ENCODE peak calls at places on chromosomes 7 and 10, in five cellular contexts. F is HL-60, A is GM12865, I is pancreas, J is astrocyte. K is an unnamed sample.

GRCh38 chr10:69895759-69896158 is 94.1 kb downstream of the COL13A1 start:
- DNase-seq in F (no peak), A (no peak), I (no peak), J (peak), K (no peak)

GRCh38 chr7:81447351-81447952 is 322.4 kb downstream of the HGF start:
- DNase-seq in F (peak), A (peak), I (no peak), J (peak), K (no peak)

GRCh38 chr10:97886264-97886663 is 36.6 kb downstream of the GOLGA7B start:
- DNase-seq in F (no peak), A (no peak), I (no peak), J (no peak), K (no peak)

GRCh38 chr10:79488303-79488702 is 24.0 kb upstream of the EIF5AL1 start:
- DNase-seq in F (no peak), A (no peak), I (no peak), J (peak), K (no peak)

GRCh38 chr10:33327750-33328149 is 6.7 kb downstream of the NRP1 start:
- DNase-seq in F (no peak), A (no peak), I (no peak), J (peak), K (no peak)

GRCh38 chr7:146956323-146956722 is 839.7 kb downstream of the CNTNAP2 start:
- DNase-seq in F (no peak), A (no peak), I (no peak), J (no peak), K (no peak)

GRCh38 chr10:51421853-51422252 is 277.5 kb downstream of the CSTF2T start:
- DNase-seq in F (no peak), A (no peak), I (no peak), J (no peak), K (no peak)

GRCh38 chr10:68109312-68109711 is at the start of gene MYPN:
- DNase-seq in F (no peak), A (no peak), I (no peak), J (no peak), K (no peak)

GRCh38 chr7:2980406-2981102 is 63.1 kb downstream of the CARD11 start:
- DNase-seq in F (no peak), A (no peak), I (no peak), J (no peak), K (peak)

GRCh38 chr7:127865466-127865865 is 165.8 kb downstream of the LRRC4 start:
- DNase-seq in F (no peak), A (no peak), I (no peak), J (peak), K (no peak)

GRCh38 chr7:157431951-157432540 is 95.2 kb downstream of the DNAJB6 start:
- DNase-seq in F (no peak), A (no peak), I (no peak), J (no peak), K (no peak)

GRCh38 chr7:47651355-47652317 is 69.7 kb upstream of the TNS3 start:
- DNase-seq in F (no peak), A (no peak), I (no peak), J (peak), K (no peak)

GRCh38 chr7:106143711-106144347 is 31.7 kb upstream of the SYPL1 start:
- DNase-seq in F (no peak), A (peak), I (no peak), J (no peak), K (no peak)

GRCh38 chr7:23026164-23026563 is 12.2 kb upstream of the HYCC1 start:
- DNase-seq in F (no peak), A (no peak), I (no peak), J (no peak), K (no peak)

GRCh38 chr10:21534611-21535493 is 820 bp downstream of the MLLT10 start:
- DNase-seq in F (peak), A (peak), I (peak), J (no peak), K (peak)

GRCh38 chr7:78683566-78683965 is 769.9 kb downstream of the MAGI2 start:
- DNase-seq in F (no peak), A (no peak), I (no peak), J (no peak), K (no peak)

GRCh38 chr10:121791761-121792160 is 136.1 kb downstream of the ATE1 start:
- DNase-seq in F (no peak), A (no peak), I (no peak), J (peak), K (no peak)

GRCh38 chr7:20596653-20597052 is 18.8 kb upstream of the ABCB5 start:
- DNase-seq in F (no peak), A (no peak), I (no peak), J (peak), K (no peak)

GRCh38 chr7:20597339-20597738 is 18.1 kb upstream of the ABCB5 start:
- DNase-seq in F (no peak), A (no peak), I (no peak), J (peak), K (no peak)

GRCh38 chr7:20598479-20599419 is 16.7 kb upstream of the ABCB5 start:
- DNase-seq in F (peak), A (peak), I (no peak), J (peak), K (peak)

GRCh38 chr7:20602306-20602705 is 13.2 kb upstream of the ABCB5 start:
- DNase-seq in F (no peak), A (no peak), I (no peak), J (peak), K (no peak)

GRCh38 chr7:20601121-20601520 is 14.3 kb upstream of the ABCB5 start:
- DNase-seq in F (no peak), A (peak), I (no peak), J (peak), K (no peak)
- TF ChIP-seq CTCF in F (no peak), A (no peak), I (no peak), J (no peak), K (no peak)

DNA sequence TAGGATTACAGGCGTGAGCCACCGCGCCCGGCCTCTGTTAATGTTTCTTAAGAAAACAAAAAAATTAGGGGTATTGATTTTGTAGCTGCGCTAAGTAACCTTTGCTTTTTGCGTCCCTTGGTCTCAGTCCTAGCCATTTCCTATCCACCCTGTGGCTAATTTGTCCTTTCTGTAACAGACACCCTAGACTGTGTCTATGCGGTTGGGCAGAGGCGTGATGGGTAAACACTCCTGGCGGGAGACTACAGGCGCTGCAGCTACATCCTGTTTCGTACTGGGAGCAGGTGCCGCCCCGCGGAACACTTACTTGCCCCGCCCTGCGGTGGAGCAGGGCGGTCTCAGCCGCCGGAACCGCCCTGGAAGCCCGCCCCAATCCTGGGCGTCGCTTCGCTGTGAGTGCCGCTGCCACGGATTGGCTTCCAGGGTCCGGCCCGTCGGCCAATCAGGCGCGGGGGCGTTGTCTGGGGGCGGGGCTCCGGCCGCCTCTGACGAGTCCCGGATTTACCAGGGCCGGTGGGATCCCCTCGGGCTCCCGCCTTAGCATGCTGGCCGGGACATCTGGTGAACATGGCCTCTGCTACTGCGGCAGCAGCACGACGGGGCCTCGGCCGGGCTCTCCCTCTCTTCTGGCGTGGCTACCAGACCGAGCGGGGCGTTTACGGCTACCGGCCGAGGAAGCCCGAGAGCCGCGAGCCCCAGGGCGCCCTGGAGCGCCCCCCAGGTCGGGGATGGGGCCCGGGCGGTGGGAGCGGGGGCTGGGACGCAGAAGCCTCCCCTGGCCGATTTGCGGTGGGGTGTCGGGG is at the start of gene DHTKD1:
- DNase-seq in F (peak), A (peak), I (peak), J (peak), K (peak)
- TF ChIP-seq CTCF in F (no peak), A (peak), I (peak), J (no peak), K (no peak)

DNA sequence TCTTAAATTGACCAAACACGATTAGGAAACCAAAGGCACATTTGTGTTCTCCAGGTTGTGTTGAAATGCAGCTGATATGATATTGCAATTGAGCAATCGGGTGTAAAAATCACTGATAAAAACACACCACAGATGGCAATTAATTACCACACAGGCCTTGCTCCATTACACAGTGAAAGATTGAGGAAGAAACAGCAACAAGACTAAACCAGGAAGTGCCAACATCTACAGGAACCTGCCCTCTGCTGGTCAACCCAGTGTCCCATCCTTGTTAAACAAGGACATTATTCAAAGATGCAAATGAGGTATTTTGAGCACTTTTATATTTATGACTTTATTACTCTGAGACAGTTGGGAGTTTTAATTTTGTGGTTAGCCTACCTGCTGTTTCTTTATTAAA is 765.6 kb upstream of the GHITM start:
- DNase-seq in F (peak), A (peak), I (no peak), J (peak), K (no peak)
- TF ChIP-seq CTCF in F (peak), A (peak), I (peak), J (peak), K (no peak)

DNA sequence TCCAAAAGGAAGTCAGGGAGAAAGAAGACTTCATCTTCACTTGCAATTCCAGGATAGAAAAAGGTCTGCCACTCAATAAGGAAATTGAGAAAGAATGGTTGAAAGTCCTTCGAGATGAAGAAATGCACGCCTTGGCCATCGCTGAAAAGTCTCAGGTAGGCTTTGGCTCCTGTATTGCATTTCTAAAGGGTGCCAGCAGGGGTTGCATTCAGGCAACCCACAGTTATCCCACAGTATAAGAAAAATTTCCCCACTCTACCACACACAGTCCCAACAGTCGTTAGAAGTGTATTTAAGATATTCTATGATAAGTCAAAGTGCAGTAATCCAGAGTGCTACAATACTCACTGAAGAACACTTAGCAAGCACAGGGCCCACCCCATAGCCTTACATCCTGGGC is 93.4 kb upstream of the FGL2 start:
- DNase-seq in F (no peak), A (peak), I (no peak), J (no peak), K (no peak)
- TF ChIP-seq CTCF in F (no peak), A (peak), I (no peak), J (no peak), K (no peak)

GRCh38 chr10:80530251-80530650 is 7.5 kb upstream of the SH2D4B start:
- DNase-seq in F (peak), A (peak), I (no peak), J (no peak), K (no peak)
- TF ChIP-seq CTCF in F (peak), A (no peak), I (no peak), J (no peak), K (peak)

GRCh38 chr10:101139421-101139911 is 8.4 kb downstream of the TLX1 start:
- DNase-seq in F (no peak), A (no peak), I (no peak), J (no peak), K (no peak)
- TF ChIP-seq CTCF in F (no peak), A (no peak), I (no peak), J (peak), K (no peak)

GRCh38 chr10:118725784-118726507 is 28.8 kb downstream of the CACUL1 start:
- DNase-seq in F (no peak), A (no peak), I (no peak), J (peak), K (no peak)
- TF ChIP-seq CTCF in F (no peak), A (no peak), I (no peak), J (no peak), K (no peak)

DNA sequence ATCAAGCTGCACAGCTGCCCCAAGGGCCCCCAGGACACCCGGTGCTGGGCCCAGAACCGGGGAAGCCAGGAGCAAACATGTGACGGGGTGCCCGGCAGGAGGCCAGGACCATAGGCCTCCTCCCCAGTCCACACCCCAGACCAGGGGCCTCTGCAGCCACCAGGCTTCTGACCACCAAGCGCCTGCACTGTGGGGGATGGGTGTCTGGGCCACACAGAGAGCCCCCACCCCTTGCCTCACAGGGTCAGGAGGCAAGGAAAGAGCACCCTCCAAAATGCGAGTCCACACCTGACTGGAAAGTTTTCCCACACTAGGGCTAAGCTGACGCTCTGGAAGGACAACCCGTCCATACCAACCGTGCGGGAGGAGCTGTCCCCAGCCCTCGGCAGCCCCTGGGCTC is 5.3 kb downstream of the STK32C start:
- DNase-seq in F (no peak), A (no peak), I (no peak), J (no peak), K (no peak)
- TF ChIP-seq CTCF in F (no peak), A (no peak), I (no peak), J (no peak), K (no peak)

GRCh38 chr7:51950811-51951210 is 634.2 kb upstream of the COBL start:
- DNase-seq in F (no peak), A (no peak), I (no peak), J (peak), K (no peak)
- TF ChIP-seq CTCF in F (no peak), A (no peak), I (no peak), J (no peak), K (no peak)

GRCh38 chr7:151871904-151872303 is 5.0 kb downstream of the PRKAG2 start:
- DNase-seq in F (no peak), A (no peak), I (no peak), J (no peak), K (no peak)
- TF ChIP-seq CTCF in F (no peak), A (no peak), I (no peak), J (no peak), K (no peak)

K was measured in GM13976.